ENCODE peak calls at places on chromosomes 1 and 21, in eight cellular contexts. B is mucosa of descending colon; G is uterus; P is Panc1; M is suprapubic skin; O is effector memory CD4-positive, alpha-beta T cell; Z is sigmoid colon; H is transverse colon. T is an unnamed sample.

GRCh38 chr1:175188936-175189335 is 3.6 kb downstream of the KIAA0040 start:
- DNase-seq in M (no peak), O (peak; percentile 6), H (peak; percentile 52), P (no peak), G (no peak), Z (no peak), B (no peak), T (no peak)

GRCh38 chr1:207952617-207953542 is 42.0 kb upstream of the CD34 start:
- DNase-seq in P (no peak), B (no peak), Z (no peak), H (no peak), G (no peak), M (no peak), O (no peak), T (no peak)

GRCh38 chr1:85125891-85126290 is 74.9 kb downstream of the SYDE2 start:
- DNase-seq in Z (no peak), M (no peak), B (no peak), P (no peak), G (no peak), O (no peak), H (no peak), T (no peak)

GRCh38 chr1:66576645-66577044 is 42.7 kb downstream of the SGIP1 start:
- DNase-seq in M (no peak), B (no peak), O (no peak), G (peak; percentile 51), P (no peak), Z (no peak), H (no peak), T (no peak)

GRCh38 chr21:42471716-42472330 is 24.2 kb downstream of the RSPH1 start:
- DNase-seq in B (no peak), Z (no peak), O (no peak), G (no peak), P (no peak), M (peak; percentile 68), H (peak; percentile 5), T (no peak)

GRCh38 chr21:37219766-37220432 is 47.2 kb downstream of the VPS26C start:
- DNase-seq in O (no peak), M (no peak), B (no peak), H (no peak), G (no peak), Z (no peak), P (no peak), T (no peak)

GRCh38 chr1:152251391-152251790 is 27.4 kb upstream of the HRNR start:
- DNase-seq in Z (no peak), B (no peak), H (no peak), G (no peak), M (no peak), O (no peak), P (no peak), T (no peak)

GRCh38 chr1:181789395-181789794 is 272.1 kb downstream of the ZNF648 start:
- DNase-seq in M (no peak), G (no peak), B (no peak), H (no peak), P (no peak), O (no peak), Z (no peak), T (no peak)

GRCh38 chr1:231241751-231242150 is 739 bp downstream of the GNPAT start:
- DNase-seq in G (peak; percentile 23), H (peak; percentile 43), B (no peak), O (no peak), P (no peak), M (no peak), Z (no peak), T (peak; percentile 43)

GRCh38 chr1:115648717-115649691 is 7.2 kb downstream of the VANGL1 start:
- DNase-seq in M (no peak), Z (no peak), G (no peak), B (no peak), O (no peak), H (no peak), P (no peak), T (no peak)

GRCh38 chr1:51792864-51793263 is 85.7 kb downstream of the NRDC start:
- DNase-seq in Z (no peak), G (no peak), H (no peak), O (no peak), B (no peak), M (no peak), P (no peak), T (no peak)

GRCh38 chr1:51791888-51792287 is 86.6 kb downstream of the NRDC start:
- DNase-seq in O (no peak), G (no peak), Z (no peak), P (no peak), B (no peak), M (no peak), H (no peak), T (no peak)

GRCh38 chr1:51789342-51789741 is 89.2 kb downstream of the NRDC start:
- DNase-seq in H (no peak), O (no peak), B (no peak), Z (no peak), P (no peak), G (no peak), M (no peak), T (no peak)

GRCh38 chr1:51788938-51789337 is 89.6 kb downstream of the NRDC start:
- DNase-seq in B (no peak), M (no peak), O (no peak), P (no peak), H (no peak), Z (no peak), G (no peak), T (no peak)

GRCh38 chr1:51790385-51790784 is 88.1 kb downstream of the NRDC start:
- DNase-seq in B (no peak), O (no peak), M (no peak), G (no peak), H (no peak), P (no peak), Z (no peak), T (no peak)
- H3K36me3 ChIP-seq in B (no peaks in the 10 kb centered on the region), O (peaks cover 85% of the 10 kb centered on the region), M (peaks cover 100% of the 10 kb centered on the region), G (no peaks in the 10 kb centered on the region), H (peaks cover 70% of the 10 kb centered on the region), P (peaks cover 50% of the 10 kb centered on the region), Z (peaks cover 43% of the 10 kb centered on the region), T (peaks cover 96% of the 10 kb centered on the region)

GRCh38 chr1:26014179-26014578 is 7.4 kb upstream of the EXTL1 start:
- DNase-seq in Z (no peak), P (no peak), B (no peak), M (no peak), H (no peak), G (no peak), O (no peak), T (no peak)
- H3K9me3 ChIP-seq in Z (no peaks in the 10 kb centered on the region), P (no peaks in the 10 kb centered on the region), B (no peaks in the 10 kb centered on the region), M (no peaks in the 10 kb centered on the region), H (no peaks in the 10 kb centered on the region), G (no peaks in the 10 kb centered on the region), O (no peaks in the 10 kb centered on the region), T (no peaks in the 10 kb centered on the region)

DNA sequence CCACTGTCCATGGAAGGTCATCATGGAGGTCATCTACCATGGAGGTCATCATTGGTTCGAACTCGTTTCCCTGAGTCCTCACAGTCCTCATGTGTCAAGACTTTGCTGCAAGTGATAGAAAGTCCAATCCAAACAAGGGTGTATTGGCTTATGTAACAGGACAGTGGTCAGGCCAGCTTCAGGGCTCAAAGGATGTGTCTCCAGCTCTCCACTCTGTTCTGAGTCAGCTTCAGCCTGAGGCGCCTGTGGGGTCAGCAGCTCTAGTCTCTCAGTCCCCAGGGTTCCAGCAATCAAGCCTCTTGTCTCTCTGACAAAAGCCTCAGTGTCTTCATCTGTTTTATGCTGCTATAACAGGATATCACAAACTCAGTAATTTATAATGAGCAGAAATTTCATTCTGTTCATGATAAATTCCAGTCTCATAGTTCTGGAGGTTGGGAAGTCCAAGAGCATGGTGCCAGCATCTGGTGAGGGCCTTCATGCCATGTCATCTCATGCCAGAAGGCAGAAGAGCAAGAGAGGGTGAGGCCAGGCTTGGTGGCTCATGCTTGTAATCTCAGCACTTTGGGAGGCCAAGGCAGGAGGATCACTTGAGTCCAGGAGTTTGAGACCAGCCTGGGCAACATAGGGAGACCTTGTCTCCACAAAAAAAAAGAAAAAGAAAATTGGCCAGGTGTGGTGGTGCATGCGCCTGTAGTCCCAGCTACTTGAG is 19.5 kb downstream of the A3GALT2 start:
- DNase-seq in Z (peak; percentile 77), P (no peak), H (no peak), O (no peak), G (no peak), B (no peak), M (no peak), T (no peak)
- H3K36me3 ChIP-seq in Z (peaks cover 3% of the 10 kb centered on the region), P (no peaks in the 10 kb centered on the region), H (no peaks in the 10 kb centered on the region), O (no peaks in the 10 kb centered on the region), G (no peaks in the 10 kb centered on the region), B (no peaks in the 10 kb centered on the region), M (peaks cover 17% of the 10 kb centered on the region), T (peaks cover 6% of the 10 kb centered on the region)

GRCh38 chr21:26593800-26594199 is 20.7 kb upstream of the CYYR1 start:
- DNase-seq in P (no peak), Z (no peak), M (no peak), O (no peak), G (no peak), H (no peak), B (no peak), T (no peak)

GRCh38 chr21:26591543-26591942 is 18.5 kb upstream of the CYYR1 start:
- DNase-seq in P (no peak), Z (no peak), G (no peak), O (no peak), H (no peak), B (no peak), M (no peak), T (no peak)

GRCh38 chr21:26597981-26598380 is 24.9 kb upstream of the CYYR1 start:
- DNase-seq in P (no peak), M (no peak), B (no peak), G (no peak), O (no peak), Z (no peak), H (no peak), T (no peak)

GRCh38 chr21:26597023-26597422 is 23.9 kb upstream of the CYYR1 start:
- DNase-seq in Z (no peak), B (no peak), M (no peak), O (no peak), H (no peak), G (no peak), P (no peak), T (no peak)

DNA sequence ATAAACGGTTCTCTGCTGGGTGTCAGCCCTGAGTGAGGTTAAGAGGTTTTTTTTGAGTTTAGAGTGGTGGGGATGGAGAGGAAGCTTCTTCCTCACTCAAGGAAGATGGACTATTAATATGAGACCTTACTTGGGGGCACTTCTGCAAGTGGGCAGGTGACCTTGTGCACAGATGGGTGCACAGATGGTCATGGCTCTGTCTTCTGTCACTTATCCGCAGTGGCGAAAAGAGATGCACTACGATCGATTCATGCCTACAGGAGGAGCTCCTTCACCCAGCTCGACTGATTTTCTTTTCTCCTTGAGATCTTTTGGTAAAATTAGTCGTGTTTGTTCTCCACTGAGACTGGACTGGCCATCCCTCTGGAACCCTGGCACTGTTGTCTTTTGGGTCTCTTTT is 22.9 kb upstream of the CYYR1 start:
- DNase-seq in B (no peak), P (no peak), Z (no peak), O (no peak), G (no peak), M (no peak), H (no peak), T (no peak)
- H3K9me3 ChIP-seq in B (no peaks in the 10 kb centered on the region), P (no peaks in the 10 kb centered on the region), Z (no peaks in the 10 kb centered on the region), O (no peaks in the 10 kb centered on the region), G (no peaks in the 10 kb centered on the region), M (no peaks in the 10 kb centered on the region), H (no peaks in the 10 kb centered on the region), T (no peaks in the 10 kb centered on the region)